ENCODE peak calls at places on chromosomes 11 and 22, in seven cellular contexts. One of them, this sample, is unnamed.

GRCh38 chr22:26702906-26703830 is 45.8 kb downstream of the MIAT start:
- DNase-seq in A549: no peak
- DNase-seq in omental fat pad: no peak
- DNase-seq in heart right ventricle: no peak
- DNase-seq in GM23338: no peak
- DNase-seq in BJ: no peak
- DNase-seq in brain microvascular endothelial cell: no peak
- DNase-seq in this sample: no peak

GRCh38 chr11:8501838-8502237 is 92.2 kb downstream of the STK33 start:
- DNase-seq in BJ: no peak
- DNase-seq in A549: no peak
- DNase-seq in brain microvascular endothelial cell: peak; percentile 5
- DNase-seq in GM23338: no peak
- DNase-seq in omental fat pad: no peak
- DNase-seq in heart right ventricle: no peak
- DNase-seq in this sample: no peak

GRCh38 chr11:17703951-17704350 is 15.4 kb upstream of the MYOD1 start:
- DNase-seq in GM23338: peak; percentile 43
- DNase-seq in omental fat pad: no peak
- DNase-seq in A549: no peak
- DNase-seq in brain microvascular endothelial cell: peak; percentile 38
- DNase-seq in BJ: no peak
- DNase-seq in heart right ventricle: no peak
- DNase-seq in this sample: no peak

GRCh38 chr11:110312670-110313069 is 16.3 kb upstream of the RDX start:
- DNase-seq in BJ: no peak
- DNase-seq in A549: no peak
- DNase-seq in brain microvascular endothelial cell: no peak
- DNase-seq in omental fat pad: no peak
- DNase-seq in GM23338: no peak
- DNase-seq in heart right ventricle: no peak
- DNase-seq in this sample: no peak

GRCh38 chr11:113773092-113773415 is 438 bp downstream of the ZW10 start:
- DNase-seq in omental fat pad: no peak
- DNase-seq in A549: peak; percentile 5
- DNase-seq in GM23338: peak; percentile 57
- DNase-seq in brain microvascular endothelial cell: peak; percentile 17
- DNase-seq in BJ: no peak
- DNase-seq in heart right ventricle: no peak
- DNase-seq in this sample: no peak

GRCh38 chr11:11967669-11968510 is 40.5 kb downstream of the DKK3 start:
- DNase-seq in A549: no peak
- DNase-seq in GM23338: no peak
- DNase-seq in BJ: no peak
- DNase-seq in heart right ventricle: no peak
- DNase-seq in brain microvascular endothelial cell: no peak
- DNase-seq in omental fat pad: no peak
- DNase-seq in this sample: no peak

GRCh38 chr11:62324738-62325556 is 12.3 kb upstream of the ASRGL1 start:
- DNase-seq in brain microvascular endothelial cell: peak; percentile 27
- DNase-seq in A549: peak; percentile 15
- DNase-seq in GM23338: peak; percentile 85
- DNase-seq in heart right ventricle: peak; percentile 52
- DNase-seq in BJ: no peak
- DNase-seq in omental fat pad: no peak
- DNase-seq in this sample: no peak

GRCh38 chr11:76094729-76095128 is 111.6 kb downstream of the WNT11 start:
- DNase-seq in omental fat pad: no peak
- DNase-seq in brain microvascular endothelial cell: no peak
- DNase-seq in GM23338: no peak
- DNase-seq in heart right ventricle: no peak
- DNase-seq in A549: no peak
- DNase-seq in BJ: no peak
- DNase-seq in this sample: no peak

GRCh38 chr11:36617543-36617942 is 19.5 kb upstream of the RAG2 start:
- DNase-seq in brain microvascular endothelial cell: no peak
- DNase-seq in BJ: no peak
- DNase-seq in omental fat pad: no peak
- DNase-seq in A549: no peak
- DNase-seq in heart right ventricle: no peak
- DNase-seq in GM23338: no peak
- DNase-seq in this sample: no peak

GRCh38 chr22:17981497-17981896 is 42.9 kb downstream of the MICAL3 start:
- DNase-seq in brain microvascular endothelial cell: no peak
- DNase-seq in omental fat pad: no peak
- DNase-seq in A549: no peak
- DNase-seq in GM23338: no peak
- DNase-seq in BJ: no peak
- DNase-seq in heart right ventricle: no peak
- DNase-seq in this sample: no peak

GRCh38 chr11:2077061-2077802 is 62.0 kb downstream of the IGF2 start:
- DNase-seq in omental fat pad: no peak
- DNase-seq in GM23338: no peak
- DNase-seq in brain microvascular endothelial cell: peak; percentile 76
- DNase-seq in A549: peak; percentile 51
- DNase-seq in BJ: peak; percentile 33
- DNase-seq in heart right ventricle: no peak
- DNase-seq in this sample: no peak

GRCh38 chr11:1750481-1750839 is at the start of gene IFITM10:
- DNase-seq in BJ: no peak
- DNase-seq in brain microvascular endothelial cell: no peak
- DNase-seq in GM23338: peak; percentile 50
- DNase-seq in A549: no peak
- DNase-seq in heart right ventricle: peak; percentile 43
- DNase-seq in omental fat pad: no peak
- DNase-seq in this sample: no peak

GRCh38 chr11:110086892-110087309 is 6.3 kb upstream of the ZC3H12C start:
- DNase-seq in BJ: no peak
- DNase-seq in brain microvascular endothelial cell: peak; percentile 72
- DNase-seq in heart right ventricle: no peak
- DNase-seq in A549: no peak
- DNase-seq in omental fat pad: no peak
- DNase-seq in GM23338: no peak
- DNase-seq in this sample: no peak

GRCh38 chr11:17827006-17827405 is 92.4 kb downstream of the KCNC1 start:
- DNase-seq in brain microvascular endothelial cell: no peak
- DNase-seq in omental fat pad: no peak
- DNase-seq in heart right ventricle: no peak
- DNase-seq in A549: peak; percentile 11
- DNase-seq in BJ: no peak
- DNase-seq in GM23338: peak; percentile 73
- DNase-seq in this sample: no peak

GRCh38 chr22:48415535-48415934 is 1412.1 kb downstream of the BRD1 start:
- DNase-seq in BJ: no peak
- DNase-seq in A549: no peak
- DNase-seq in omental fat pad: no peak
- DNase-seq in brain microvascular endothelial cell: no peak
- DNase-seq in heart right ventricle: no peak
- DNase-seq in GM23338: no peak
- DNase-seq in this sample: no peak

GRCh38 chr11:116239247-116239646 is 533.5 kb downstream of the BUD13 start:
- DNase-seq in GM23338: no peak
- DNase-seq in BJ: no peak
- DNase-seq in omental fat pad: no peak
- DNase-seq in brain microvascular endothelial cell: no peak
- DNase-seq in A549: no peak
- DNase-seq in heart right ventricle: no peak
- DNase-seq in this sample: no peak

GRCh38 chr11:116240661-116241060 is 532.1 kb downstream of the BUD13 start:
- DNase-seq in BJ: no peak
- DNase-seq in A549: no peak
- DNase-seq in brain microvascular endothelial cell: no peak
- DNase-seq in heart right ventricle: no peak
- DNase-seq in omental fat pad: no peak
- DNase-seq in GM23338: no peak
- DNase-seq in this sample: no peak

GRCh38 chr11:116244889-116245288 is 527.9 kb downstream of the BUD13 start:
- DNase-seq in BJ: no peak
- DNase-seq in GM23338: no peak
- DNase-seq in brain microvascular endothelial cell: no peak
- DNase-seq in heart right ventricle: no peak
- DNase-seq in A549: no peak
- DNase-seq in omental fat pad: no peak
- DNase-seq in this sample: no peak

GRCh38 chr11:116244425-116244824 is 528.4 kb downstream of the BUD13 start:
- DNase-seq in heart right ventricle: no peak
- DNase-seq in omental fat pad: no peak
- DNase-seq in brain microvascular endothelial cell: no peak
- DNase-seq in A549: no peak
- DNase-seq in GM23338: no peak
- DNase-seq in BJ: no peak
- DNase-seq in this sample: no peak

DNA sequence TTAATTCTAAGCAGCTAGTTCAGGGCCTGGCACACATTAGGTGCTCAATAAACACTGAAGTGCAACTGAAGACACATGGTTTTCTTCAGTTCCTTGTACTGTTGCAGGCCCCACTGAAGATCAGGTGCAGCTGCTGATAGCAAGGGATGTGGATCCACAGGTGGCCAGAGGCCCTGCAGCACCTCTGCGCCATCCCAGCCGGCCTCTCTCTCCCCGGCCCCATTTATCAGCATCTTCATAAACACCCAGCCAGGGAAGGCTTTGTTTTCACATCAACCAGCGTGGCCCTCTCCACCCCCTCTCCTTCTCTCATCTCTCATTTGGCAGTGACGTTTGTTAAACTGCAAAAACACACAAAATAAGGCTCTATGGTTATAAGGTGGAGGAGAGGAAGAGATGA is 528.8 kb downstream of the BUD13 start:
- DNase-seq in BJ: no peak
- DNase-seq in omental fat pad: no peak
- DNase-seq in heart right ventricle: no peak
- DNase-seq in A549: no peak
- DNase-seq in GM23338: no peak
- DNase-seq in brain microvascular endothelial cell: no peak
- DNase-seq in this sample: no peak
- TF ChIP-seq CTCF in BJ: no peak
- TF ChIP-seq CTCF in omental fat pad: no peak
- TF ChIP-seq CTCF in heart right ventricle: no peak
- TF ChIP-seq CTCF in A549: no peak
- TF ChIP-seq CTCF in GM23338: no peak
- TF ChIP-seq CTCF in brain microvascular endothelial cell: no peak
- TF ChIP-seq CTCF in this sample: no peak

GRCh38 chr11:129289350-129290040 is 86.2 kb upstream of the BARX2 start:
- DNase-seq in brain microvascular endothelial cell: no peak
- DNase-seq in GM23338: no peak
- DNase-seq in omental fat pad: no peak
- DNase-seq in heart right ventricle: no peak
- DNase-seq in BJ: no peak
- DNase-seq in A549: no peak
- DNase-seq in this sample: no peak
- TF ChIP-seq CTCF in brain microvascular endothelial cell: no peak
- TF ChIP-seq CTCF in GM23338: no peak
- TF ChIP-seq CTCF in omental fat pad: no peak
- TF ChIP-seq CTCF in heart right ventricle: no peak
- TF ChIP-seq CTCF in BJ: no peak
- TF ChIP-seq CTCF in A549: no peak
- TF ChIP-seq CTCF in this sample: no peak

GRCh38 chr22:20083157-20083890 is 3.3 kb downstream of the DGCR8 start:
- DNase-seq in A549: no peak
- DNase-seq in BJ: no peak
- DNase-seq in heart right ventricle: no peak
- DNase-seq in omental fat pad: no peak
- DNase-seq in GM23338: no peak
- DNase-seq in brain microvascular endothelial cell: no peak
- DNase-seq in this sample: no peak

GRCh38 chr22:20085651-20086050 is 5.6 kb downstream of the DGCR8 start:
- DNase-seq in brain microvascular endothelial cell: no peak
- DNase-seq in omental fat pad: no peak
- DNase-seq in heart right ventricle: no peak
- DNase-seq in GM23338: no peak
- DNase-seq in BJ: no peak
- DNase-seq in A549: no peak
- DNase-seq in this sample: no peak

GRCh38 chr22:20086101-20086599 is 6.1 kb downstream of the DGCR8 start:
- DNase-seq in omental fat pad: no peak
- DNase-seq in GM23338: no peak
- DNase-seq in brain microvascular endothelial cell: no peak
- DNase-seq in BJ: no peak
- DNase-seq in heart right ventricle: no peak
- DNase-seq in A549: no peak
- DNase-seq in this sample: no peak

GRCh38 chr22:20083891-20084546 is 4.0 kb downstream of the DGCR8 start:
- DNase-seq in omental fat pad: no peak
- DNase-seq in heart right ventricle: no peak
- DNase-seq in GM23338: no peak
- DNase-seq in BJ: no peak
- DNase-seq in brain microvascular endothelial cell: no peak
- DNase-seq in A549: no peak
- DNase-seq in this sample: no peak

GRCh38 chr22:20084547-20085413 is 4.7 kb downstream of the DGCR8 start:
- DNase-seq in BJ: no peak
- DNase-seq in brain microvascular endothelial cell: no peak
- DNase-seq in omental fat pad: no peak
- DNase-seq in A549: peak; percentile 38
- DNase-seq in heart right ventricle: no peak
- DNase-seq in GM23338: peak; percentile 89
- DNase-seq in this sample: no peak
- TF ChIP-seq CTCF in BJ: peak; percentile 37
- TF ChIP-seq CTCF in brain microvascular endothelial cell: peak; percentile 60
- TF ChIP-seq CTCF in omental fat pad: no peak
- TF ChIP-seq CTCF in A549: peak; percentile 16
- TF ChIP-seq CTCF in heart right ventricle: peak; percentile 39
- TF ChIP-seq CTCF in GM23338: peak; percentile 75
- TF ChIP-seq CTCF in this sample: peak; percentile 21

DNA sequence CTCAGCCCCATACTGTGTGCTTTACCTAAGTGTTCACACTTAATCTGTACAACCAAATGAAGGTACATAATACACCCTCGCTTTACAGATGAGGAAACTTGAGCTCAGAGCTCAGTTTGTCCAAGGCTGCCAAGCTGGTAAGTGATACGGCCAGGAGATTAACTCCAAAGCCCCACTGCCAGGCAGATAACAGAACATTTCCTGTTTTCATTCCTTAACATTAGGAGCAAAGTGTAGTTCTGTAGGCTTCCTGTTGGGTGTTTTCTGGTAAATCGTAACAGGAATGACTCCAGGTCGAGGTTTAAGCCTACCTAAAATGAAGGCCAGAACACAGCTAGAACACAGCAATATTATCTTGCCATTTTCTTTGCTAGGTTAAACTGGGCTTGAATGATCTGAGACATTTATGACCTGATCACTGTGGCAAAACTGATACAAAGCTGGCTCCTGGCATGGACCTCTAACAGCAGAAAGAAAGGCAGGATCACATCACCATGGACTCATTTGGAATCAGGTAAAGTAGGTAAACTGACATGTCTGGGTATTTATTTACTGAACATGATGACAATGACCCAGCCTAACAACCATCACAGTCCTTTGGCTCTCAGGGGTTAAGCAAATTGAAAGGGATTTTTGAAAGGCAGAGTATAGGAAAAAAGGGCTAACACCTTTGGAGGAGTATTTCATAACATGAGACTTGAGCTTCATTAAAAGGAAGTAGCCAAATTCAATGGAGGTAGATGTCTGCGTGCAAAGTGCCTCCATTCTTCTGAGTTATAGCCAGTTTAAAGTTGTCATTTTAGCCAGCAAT is 3.9 kb upstream of the NUP50 start:
- DNase-seq in BJ: no peak
- DNase-seq in A549: peak; percentile 18
- DNase-seq in GM23338: peak; percentile 54
- DNase-seq in brain microvascular endothelial cell: no peak
- DNase-seq in heart right ventricle: no peak
- DNase-seq in omental fat pad: no peak
- DNase-seq in this sample: no peak
- TF ChIP-seq CTCF in BJ: peak; percentile 9
- TF ChIP-seq CTCF in A549: no peak
- TF ChIP-seq CTCF in GM23338: no peak
- TF ChIP-seq CTCF in brain microvascular endothelial cell: peak; percentile 13
- TF ChIP-seq CTCF in heart right ventricle: no peak
- TF ChIP-seq CTCF in omental fat pad: no peak
- TF ChIP-seq CTCF in this sample: no peak